ENCODE peak calls at places on chromosomes 5 and 9, in seven cellular contexts. One of them, this sample, is unnamed.

GRCh38 chr5:123636006-123636405 is 124.0 kb downstream of the CSNK1G3 start:
- DNase-seq in AG04449: no peak
- DNase-seq in hepatocyte: no peak
- DNase-seq in uterus: no peak
- DNase-seq in NCI-H1092 treated with DMSO at 0.1 percent for 48 hours: no peak
- DNase-seq in stimulated activated CD4-positive, alpha-beta T cell treated with anti-CD3 and anti-CD28 coated beads, Interleukin-4, amount 100 ng/mL, for 4 hours: no peak
- DNase-seq in fibroblast of villous mesenchyme: no peak
- DNase-seq in this sample: no peak

GRCh38 chr5:133546500-133546899 is 65.8 kb downstream of the FSTL4 start:
- DNase-seq in AG04449: no peak
- DNase-seq in hepatocyte: no peak
- DNase-seq in uterus: no peak
- DNase-seq in NCI-H1092 treated with DMSO at 0.1 percent for 48 hours: no peak
- DNase-seq in stimulated activated CD4-positive, alpha-beta T cell treated with anti-CD3 and anti-CD28 coated beads, Interleukin-4, amount 100 ng/mL, for 4 hours: no peak
- DNase-seq in fibroblast of villous mesenchyme: no peak
- DNase-seq in this sample: no peak

GRCh38 chr5:30100929-30101328 is 1092.6 kb upstream of the CDH6 start:
- DNase-seq in AG04449: no peak
- DNase-seq in hepatocyte: no peak
- DNase-seq in uterus: no peak
- DNase-seq in NCI-H1092 treated with DMSO at 0.1 percent for 48 hours: peak
- DNase-seq in stimulated activated CD4-positive, alpha-beta T cell treated with anti-CD3 and anti-CD28 coated beads, Interleukin-4, amount 100 ng/mL, for 4 hours: no peak
- DNase-seq in fibroblast of villous mesenchyme: no peak
- DNase-seq in this sample: no peak

GRCh38 chr5:161847896-161848510 is at the start of gene GABRA1:
- DNase-seq in AG04449: no peak
- DNase-seq in hepatocyte: peak
- DNase-seq in uterus: no peak
- DNase-seq in NCI-H1092 treated with DMSO at 0.1 percent for 48 hours: no peak
- DNase-seq in stimulated activated CD4-positive, alpha-beta T cell treated with anti-CD3 and anti-CD28 coated beads, Interleukin-4, amount 100 ng/mL, for 4 hours: no peak
- DNase-seq in fibroblast of villous mesenchyme: no peak
- DNase-seq in this sample: no peak

GRCh38 chr5:83567741-83568530 is 96.4 kb downstream of the VCAN start:
- DNase-seq in AG04449: peak
- DNase-seq in hepatocyte: no peak
- DNase-seq in uterus: no peak
- DNase-seq in NCI-H1092 treated with DMSO at 0.1 percent for 48 hours: no peak
- DNase-seq in stimulated activated CD4-positive, alpha-beta T cell treated with anti-CD3 and anti-CD28 coated beads, Interleukin-4, amount 100 ng/mL, for 4 hours: no peak
- DNase-seq in fibroblast of villous mesenchyme: peak
- DNase-seq in this sample: peak

GRCh38 chr5:180541710-180542109 is 47.5 kb downstream of the CNOT6 start:
- DNase-seq in AG04449: no peak
- DNase-seq in hepatocyte: no peak
- DNase-seq in uterus: no peak
- DNase-seq in NCI-H1092 treated with DMSO at 0.1 percent for 48 hours: no peak
- DNase-seq in stimulated activated CD4-positive, alpha-beta T cell treated with anti-CD3 and anti-CD28 coated beads, Interleukin-4, amount 100 ng/mL, for 4 hours: no peak
- DNase-seq in fibroblast of villous mesenchyme: no peak
- DNase-seq in this sample: no peak

GRCh38 chr5:97735209-97735608 is 552.2 kb upstream of the RIOK2 start:
- DNase-seq in AG04449: peak
- DNase-seq in hepatocyte: no peak
- DNase-seq in uterus: no peak
- DNase-seq in NCI-H1092 treated with DMSO at 0.1 percent for 48 hours: no peak
- DNase-seq in stimulated activated CD4-positive, alpha-beta T cell treated with anti-CD3 and anti-CD28 coated beads, Interleukin-4, amount 100 ng/mL, for 4 hours: no peak
- DNase-seq in fibroblast of villous mesenchyme: peak
- DNase-seq in this sample: no peak

GRCh38 chr5:34563951-34564705 is 92.0 kb upstream of the RAI14 start:
- DNase-seq in AG04449: no peak
- DNase-seq in hepatocyte: no peak
- DNase-seq in uterus: no peak
- DNase-seq in NCI-H1092 treated with DMSO at 0.1 percent for 48 hours: no peak
- DNase-seq in stimulated activated CD4-positive, alpha-beta T cell treated with anti-CD3 and anti-CD28 coated beads, Interleukin-4, amount 100 ng/mL, for 4 hours: no peak
- DNase-seq in fibroblast of villous mesenchyme: peak
- DNase-seq in this sample: no peak

GRCh38 chr9:87467187-87467586 is 30.5 kb upstream of the DAPK1 start:
- DNase-seq in AG04449: no peak
- DNase-seq in hepatocyte: no peak
- DNase-seq in uterus: no peak
- DNase-seq in NCI-H1092 treated with DMSO at 0.1 percent for 48 hours: no peak
- DNase-seq in stimulated activated CD4-positive, alpha-beta T cell treated with anti-CD3 and anti-CD28 coated beads, Interleukin-4, amount 100 ng/mL, for 4 hours: no peak
- DNase-seq in fibroblast of villous mesenchyme: no peak
- DNase-seq in this sample: no peak

GRCh38 chr9:2638871-2639673 is 17.5 kb downstream of the VLDLR start:
- DNase-seq in AG04449: no peak
- DNase-seq in hepatocyte: no peak
- DNase-seq in uterus: no peak
- DNase-seq in NCI-H1092 treated with DMSO at 0.1 percent for 48 hours: no peak
- DNase-seq in stimulated activated CD4-positive, alpha-beta T cell treated with anti-CD3 and anti-CD28 coated beads, Interleukin-4, amount 100 ng/mL, for 4 hours: no peak
- DNase-seq in fibroblast of villous mesenchyme: no peak
- DNase-seq in this sample: no peak

GRCh38 chr9:34233691-34234090 is 54.8 kb downstream of the UBAP1 start:
- DNase-seq in AG04449: no peak
- DNase-seq in hepatocyte: no peak
- DNase-seq in uterus: no peak
- DNase-seq in NCI-H1092 treated with DMSO at 0.1 percent for 48 hours: no peak
- DNase-seq in stimulated activated CD4-positive, alpha-beta T cell treated with anti-CD3 and anti-CD28 coated beads, Interleukin-4, amount 100 ng/mL, for 4 hours: no peak
- DNase-seq in fibroblast of villous mesenchyme: no peak
- DNase-seq in this sample: no peak

GRCh38 chr5:38697013-38697412 is 140.6 kb upstream of the LIFR start:
- DNase-seq in AG04449: no peak
- DNase-seq in hepatocyte: no peak
- DNase-seq in uterus: no peak
- DNase-seq in NCI-H1092 treated with DMSO at 0.1 percent for 48 hours: no peak
- DNase-seq in stimulated activated CD4-positive, alpha-beta T cell treated with anti-CD3 and anti-CD28 coated beads, Interleukin-4, amount 100 ng/mL, for 4 hours: no peak
- DNase-seq in fibroblast of villous mesenchyme: no peak
- DNase-seq in this sample: no peak

GRCh38 chr5:1253456-1254105 is 28.4 kb downstream of the SLC6A18 start:
- DNase-seq in AG04449: no peak
- DNase-seq in hepatocyte: no peak
- DNase-seq in uterus: no peak
- DNase-seq in NCI-H1092 treated with DMSO at 0.1 percent for 48 hours: no peak
- DNase-seq in stimulated activated CD4-positive, alpha-beta T cell treated with anti-CD3 and anti-CD28 coated beads, Interleukin-4, amount 100 ng/mL, for 4 hours: no peak
- DNase-seq in fibroblast of villous mesenchyme: no peak
- DNase-seq in this sample: no peak

GRCh38 chr5:107486489-107486888 is 184.2 kb downstream of the EFNA5 start:
- DNase-seq in AG04449: no peak
- DNase-seq in hepatocyte: no peak
- DNase-seq in uterus: no peak
- DNase-seq in NCI-H1092 treated with DMSO at 0.1 percent for 48 hours: no peak
- DNase-seq in stimulated activated CD4-positive, alpha-beta T cell treated with anti-CD3 and anti-CD28 coated beads, Interleukin-4, amount 100 ng/mL, for 4 hours: peak
- DNase-seq in fibroblast of villous mesenchyme: peak
- DNase-seq in this sample: peak

GRCh38 chr5:136114406-136115132 is 18.1 kb upstream of the SMAD5 start:
- DNase-seq in AG04449: no peak
- DNase-seq in hepatocyte: no peak
- DNase-seq in uterus: no peak
- DNase-seq in NCI-H1092 treated with DMSO at 0.1 percent for 48 hours: no peak
- DNase-seq in stimulated activated CD4-positive, alpha-beta T cell treated with anti-CD3 and anti-CD28 coated beads, Interleukin-4, amount 100 ng/mL, for 4 hours: no peak
- DNase-seq in fibroblast of villous mesenchyme: no peak
- DNase-seq in this sample: no peak

GRCh38 chr9:116550728-116551436 is 136.2 kb upstream of the TRIM32 start:
- DNase-seq in AG04449: no peak
- DNase-seq in hepatocyte: no peak
- DNase-seq in uterus: peak
- DNase-seq in NCI-H1092 treated with DMSO at 0.1 percent for 48 hours: no peak
- DNase-seq in stimulated activated CD4-positive, alpha-beta T cell treated with anti-CD3 and anti-CD28 coated beads, Interleukin-4, amount 100 ng/mL, for 4 hours: no peak
- DNase-seq in fibroblast of villous mesenchyme: peak
- DNase-seq in this sample: no peak

GRCh38 chr5:35811108-35811741 is 45.5 kb upstream of the IL7R start:
- DNase-seq in AG04449: no peak
- DNase-seq in hepatocyte: no peak
- DNase-seq in uterus: no peak
- DNase-seq in NCI-H1092 treated with DMSO at 0.1 percent for 48 hours: no peak
- DNase-seq in stimulated activated CD4-positive, alpha-beta T cell treated with anti-CD3 and anti-CD28 coated beads, Interleukin-4, amount 100 ng/mL, for 4 hours: no peak
- DNase-seq in fibroblast of villous mesenchyme: peak
- DNase-seq in this sample: peak

GRCh38 chr9:130668196-130668595 is 3.8 kb downstream of the PRDM12 start:
- DNase-seq in AG04449: no peak
- DNase-seq in hepatocyte: no peak
- DNase-seq in uterus: no peak
- DNase-seq in NCI-H1092 treated with DMSO at 0.1 percent for 48 hours: no peak
- DNase-seq in stimulated activated CD4-positive, alpha-beta T cell treated with anti-CD3 and anti-CD28 coated beads, Interleukin-4, amount 100 ng/mL, for 4 hours: no peak
- DNase-seq in fibroblast of villous mesenchyme: no peak
- DNase-seq in this sample: no peak

GRCh38 chr5:11918463-11919045 is 14.3 kb upstream of the CTNND2 start:
- DNase-seq in AG04449: no peak
- DNase-seq in hepatocyte: no peak
- DNase-seq in uterus: no peak
- DNase-seq in NCI-H1092 treated with DMSO at 0.1 percent for 48 hours: no peak
- DNase-seq in stimulated activated CD4-positive, alpha-beta T cell treated with anti-CD3 and anti-CD28 coated beads, Interleukin-4, amount 100 ng/mL, for 4 hours: no peak
- DNase-seq in fibroblast of villous mesenchyme: no peak
- DNase-seq in this sample: no peak

This sample was measured in mesenchymal stem cell.